ENCODE peak calls at places on chromosome 21, in seven cellular contexts. One of them, this sample, is unnamed.

GRCh38 chr21:36615274-36615964 is 83.5 kb upstream of the SIM2 start:
- DNase-seq in Ammon's horn: no peak
- DNase-seq in HEK293T: peak; percentile 59
- DNase-seq in hippocampal formation: no peak
- DNase-seq in stimulated activated CD4-positive, alpha-beta T cell treated with anti-CD3 and anti-CD28 coated beads, Interleukin-4, amount 100 ng/mL, for 48 hours: no peak
- DNase-seq in activated T-cell treated with anti-CD3 and anti-CD28 coated beads for 1 hour: no peak
- DNase-seq in COLO829: no peak
- DNase-seq in this sample: no peak

GRCh38 chr21:45303111-45303615 is 15.5 kb upstream of the POFUT2 start:
- DNase-seq in Ammon's horn: no peak
- DNase-seq in HEK293T: no peak
- DNase-seq in hippocampal formation: no peak
- DNase-seq in stimulated activated CD4-positive, alpha-beta T cell treated with anti-CD3 and anti-CD28 coated beads, Interleukin-4, amount 100 ng/mL, for 48 hours: no peak
- DNase-seq in activated T-cell treated with anti-CD3 and anti-CD28 coated beads for 1 hour: no peak
- DNase-seq in COLO829: no peak
- DNase-seq in this sample: no peak

GRCh38 chr21:25568230-25568629 is 39.1 kb downstream of the MRPL39 start:
- DNase-seq in Ammon's horn: peak; percentile 51
- DNase-seq in HEK293T: no peak
- DNase-seq in hippocampal formation: no peak
- DNase-seq in stimulated activated CD4-positive, alpha-beta T cell treated with anti-CD3 and anti-CD28 coated beads, Interleukin-4, amount 100 ng/mL, for 48 hours: no peak
- DNase-seq in activated T-cell treated with anti-CD3 and anti-CD28 coated beads for 1 hour: no peak
- DNase-seq in COLO829: no peak
- DNase-seq in this sample: no peak

GRCh38 chr21:15848632-15849031 is 118.8 kb downstream of the USP25 start:
- DNase-seq in Ammon's horn: no peak
- DNase-seq in HEK293T: no peak
- DNase-seq in hippocampal formation: no peak
- DNase-seq in stimulated activated CD4-positive, alpha-beta T cell treated with anti-CD3 and anti-CD28 coated beads, Interleukin-4, amount 100 ng/mL, for 48 hours: no peak
- DNase-seq in activated T-cell treated with anti-CD3 and anti-CD28 coated beads for 1 hour: no peak
- DNase-seq in COLO829: no peak
- DNase-seq in this sample: no peak

GRCh38 chr21:14070049-14070893 is 140.5 kb downstream of the LIPI start:
- DNase-seq in Ammon's horn: no peak
- DNase-seq in HEK293T: no peak
- DNase-seq in hippocampal formation: no peak
- DNase-seq in stimulated activated CD4-positive, alpha-beta T cell treated with anti-CD3 and anti-CD28 coated beads, Interleukin-4, amount 100 ng/mL, for 48 hours: no peak
- DNase-seq in activated T-cell treated with anti-CD3 and anti-CD28 coated beads for 1 hour: no peak
- DNase-seq in COLO829: no peak
- DNase-seq in this sample: no peak

GRCh38 chr21:42337830-42338729 is 12.7 kb downstream of the TFF2 start:
- DNase-seq in Ammon's horn: peak; percentile 86
- DNase-seq in HEK293T: peak; percentile 67
- DNase-seq in hippocampal formation: peak; percentile 58
- DNase-seq in stimulated activated CD4-positive, alpha-beta T cell treated with anti-CD3 and anti-CD28 coated beads, Interleukin-4, amount 100 ng/mL, for 48 hours: peak; percentile 75
- DNase-seq in activated T-cell treated with anti-CD3 and anti-CD28 coated beads for 1 hour: peak; percentile 86
- DNase-seq in COLO829: no peak
- DNase-seq in this sample: peak; percentile 88

GRCh38 chr21:45562401-45562800 is 20.2 kb upstream of the SLC19A1 start:
- DNase-seq in Ammon's horn: no peak
- DNase-seq in HEK293T: no peak
- DNase-seq in hippocampal formation: no peak
- DNase-seq in stimulated activated CD4-positive, alpha-beta T cell treated with anti-CD3 and anti-CD28 coated beads, Interleukin-4, amount 100 ng/mL, for 48 hours: no peak
- DNase-seq in activated T-cell treated with anti-CD3 and anti-CD28 coated beads for 1 hour: no peak
- DNase-seq in COLO829: no peak
- DNase-seq in this sample: no peak

GRCh38 chr21:16891821-16892220 is 621.0 kb upstream of the CXADR start:
- DNase-seq in Ammon's horn: peak; percentile 17
- DNase-seq in HEK293T: no peak
- DNase-seq in hippocampal formation: no peak
- DNase-seq in stimulated activated CD4-positive, alpha-beta T cell treated with anti-CD3 and anti-CD28 coated beads, Interleukin-4, amount 100 ng/mL, for 48 hours: no peak
- DNase-seq in activated T-cell treated with anti-CD3 and anti-CD28 coated beads for 1 hour: no peak
- DNase-seq in COLO829: peak; percentile 13
- DNase-seq in this sample: no peak

GRCh38 chr21:39111928-39112327 is 71.3 kb downstream of the PSMG1 start:
- DNase-seq in Ammon's horn: no peak
- DNase-seq in HEK293T: no peak
- DNase-seq in hippocampal formation: no peak
- DNase-seq in stimulated activated CD4-positive, alpha-beta T cell treated with anti-CD3 and anti-CD28 coated beads, Interleukin-4, amount 100 ng/mL, for 48 hours: no peak
- DNase-seq in activated T-cell treated with anti-CD3 and anti-CD28 coated beads for 1 hour: no peak
- DNase-seq in COLO829: no peak
- DNase-seq in this sample: no peak

GRCh38 chr21:28776251-28776650 is 216.4 kb downstream of the LTN1 start:
- DNase-seq in Ammon's horn: no peak
- DNase-seq in HEK293T: no peak
- DNase-seq in hippocampal formation: no peak
- DNase-seq in stimulated activated CD4-positive, alpha-beta T cell treated with anti-CD3 and anti-CD28 coated beads, Interleukin-4, amount 100 ng/mL, for 48 hours: peak; percentile 57
- DNase-seq in activated T-cell treated with anti-CD3 and anti-CD28 coated beads for 1 hour: no peak
- DNase-seq in COLO829: no peak
- DNase-seq in this sample: no peak

GRCh38 chr21:22490044-22490443 is 1491.8 kb downstream of the NCAM2 start:
- DNase-seq in Ammon's horn: no peak
- DNase-seq in HEK293T: no peak
- DNase-seq in hippocampal formation: no peak
- DNase-seq in stimulated activated CD4-positive, alpha-beta T cell treated with anti-CD3 and anti-CD28 coated beads, Interleukin-4, amount 100 ng/mL, for 48 hours: no peak
- DNase-seq in activated T-cell treated with anti-CD3 and anti-CD28 coated beads for 1 hour: no peak
- DNase-seq in COLO829: no peak
- DNase-seq in this sample: no peak

This sample was measured in stimulated activated effector memory CD8-positive, alpha-beta T cell treated with anti-CD3 and anti-CD28 coated beads, Interleukin-12 subunit alpha, Interleukin-12 subunit beta, amount 100 ng/mL, for 72 hours.